ENCODE peak calls at places on chromosome 10, in four cellular contexts. L is left ventricle myocardium inferior, G is Panc1, H is gastrocnemius medialis. U is an unnamed sample. For H3K4me1, the result is how much of the 10 kb centered on the place peaks cover.

GRCh38 chr10:4074559-4075407 is 289.8 kb upstream of the KLF6 start:
- DNase-seq in G (no peak), H (no peak), L (peak), U (no peak)

GRCh38 chr10:127563718-127564553 is 14.8 kb downstream of the NPS start:
- DNase-seq in L (no peak), H (no peak), G (no peak), U (no peak)

GRCh38 chr10:132363921-132364593 is 32.1 kb downstream of the LRRC27 start:
- DNase-seq in H (no peak), G (no peak), L (no peak), U (no peak)

GRCh38 chr10:102714621-102715455 is at the start of gene SFXN2:
- DNase-seq in G (no peak), H (no peak), L (no peak), U (no peak)

GRCh38 chr10:95451150-95451549 is 110.0 kb downstream of the SORBS1 start:
- DNase-seq in G (no peak), H (no peak), L (no peak), U (no peak)

GRCh38 chr10:123742751-123743440 is 76.7 kb downstream of the GPR26 start:
- DNase-seq in G (no peak), H (no peak), L (no peak), U (no peak)

GRCh38 chr10:22821501-22821900 is 106.4 kb upstream of the ARMC3 start:
- DNase-seq in H (no peak), G (no peak), L (no peak), U (no peak)

GRCh38 chr10:28939352-28940157 is 262.2 kb downstream of the BAMBI start:
- DNase-seq in G (no peak), H (peak), L (peak), U (peak)

GRCh38 chr10:117535045-117535751 is 7.3 kb upstream of the EMX2 start:
- DNase-seq in G (no peak), L (no peak), H (no peak), U (no peak)

GRCh38 chr10:78065616-78066410 is 32.1 kb downstream of the RPS24 start:
- DNase-seq in H (no peak), G (no peak), L (no peak), U (no peak)

GRCh38 chr10:44824607-44825006 is 86.5 kb upstream of the TMEM72 start:
- DNase-seq in L (no peak), G (no peak), H (no peak), U (no peak)

GRCh38 chr10:35210961-35211360 is 84.3 kb downstream of the CREM start:
- DNase-seq in L (no peak), G (no peak), H (no peak), U (no peak)

GRCh38 chr10:111590703-111591102 is 513.9 kb downstream of the ADRA2A start:
- DNase-seq in G (no peak), L (no peak), H (no peak), U (no peak)

GRCh38 chr10:30671011-30671616 is 41.6 kb upstream of the LYZL2 start:
- DNase-seq in L (no peak), H (no peak), G (peak), U (no peak)

GRCh38 chr10:50990568-50991495 is 83.5 kb upstream of the PRKG1 start:
- DNase-seq in G (no peak), H (peak), L (peak), U (no peak)

GRCh38 chr10:17232276-17232987 is 4.4 kb downstream of the VIM start:
- DNase-seq in L (no peak), H (no peak), G (no peak), U (no peak)

GRCh38 chr10:31757374-31757773 is 171.3 kb downstream of the ARHGAP12 start:
- DNase-seq in H (no peak), G (no peak), L (no peak), U (peak)

GRCh38 chr10:111999205-111999914 is 184.2 kb downstream of the GPAM start:
- DNase-seq in H (no peak), G (no peak), L (no peak), U (no peak)

GRCh38 chr10:123833170-123833850 is 58.3 kb downstream of the CPXM2 start:
- DNase-seq in L (no peak), H (no peak), G (no peak), U (no peak)

GRCh38 chr10:5692476-5693358 is 8.1 kb downstream of the TASOR2 start:
- DNase-seq in G (no peak), L (peak), H (no peak), U (no peak)

GRCh38 chr10:59362991-59363390 is 642 bp upstream of the FAM13C start:
- DNase-seq in G (no peak), H (peak), L (peak), U (peak)

GRCh38 chr10:121308046-121308445 is 290.2 kb downstream of the FGFR2 start:
- DNase-seq in H (no peak), G (no peak), L (no peak), U (no peak)

GRCh38 chr10:8063128-8063908 is 8.8 kb downstream of the GATA3 start:
- DNase-seq in H (no peak), L (no peak), G (no peak), U (no peak)

GRCh38 chr10:8065651-8066050 is 11.2 kb downstream of the GATA3 start:
- DNase-seq in L (no peak), G (no peak), H (no peak), U (no peak)

GRCh38 chr10:8064436-8064835 is 9.9 kb downstream of the GATA3 start:
- DNase-seq in H (no peak), L (no peak), G (no peak), U (no peak)

GRCh38 chr10:8066146-8066545 is 11.7 kb downstream of the GATA3 start:
- DNase-seq in L (no peak), G (no peak), H (no peak), U (no peak)

GRCh38 chr10:8063935-8064334 is 9.4 kb downstream of the GATA3 start:
- DNase-seq in H (no peak), G (no peak), L (no peak), U (no peak)
- H3K4me1 ChIP-seq in H (under half), G (under half), L (under half), U (under half)

DNA sequence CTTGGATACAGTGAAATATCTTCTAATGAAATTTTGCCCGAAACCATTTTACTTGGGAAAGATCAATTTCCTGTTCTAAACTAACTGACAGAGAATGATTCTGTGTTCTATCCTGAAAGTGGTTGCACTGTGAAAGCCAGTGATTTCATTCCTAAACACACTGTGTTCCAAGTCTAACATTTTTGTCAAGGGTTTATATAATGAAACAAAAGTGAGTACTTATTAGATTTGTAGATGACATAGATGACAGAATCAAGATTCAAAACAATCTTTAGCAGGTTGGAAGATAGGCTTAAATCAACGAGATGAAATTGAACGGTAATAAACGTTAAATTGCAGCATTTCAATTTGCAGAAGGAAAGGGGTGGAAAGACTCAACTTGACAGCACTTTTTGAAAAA is 13.3 kb downstream of the KAT6B start:
- DNase-seq in H (no peak), L (no peak), G (no peak), U (no peak)
- H3K4me1 ChIP-seq in H (half or more), L (half or more), G (under half), U (under half)

GRCh38 chr10:48842231-48842630 is 97.4 kb downstream of the LRRC18 start:
- DNase-seq in G (no peak), H (no peak), L (no peak), U (no peak)

GRCh38 chr10:48838830-48839229 is 100.8 kb downstream of the LRRC18 start:
- DNase-seq in H (no peak), G (no peak), L (no peak), U (no peak)

GRCh38 chr10:48836605-48837004 is 103.0 kb downstream of the LRRC18 start:
- DNase-seq in H (no peak), L (peak), G (no peak), U (no peak)

GRCh38 chr10:48845512-48845911 is 94.1 kb downstream of the LRRC18 start:
- DNase-seq in L (no peak), G (no peak), H (no peak), U (no peak)

DNA sequence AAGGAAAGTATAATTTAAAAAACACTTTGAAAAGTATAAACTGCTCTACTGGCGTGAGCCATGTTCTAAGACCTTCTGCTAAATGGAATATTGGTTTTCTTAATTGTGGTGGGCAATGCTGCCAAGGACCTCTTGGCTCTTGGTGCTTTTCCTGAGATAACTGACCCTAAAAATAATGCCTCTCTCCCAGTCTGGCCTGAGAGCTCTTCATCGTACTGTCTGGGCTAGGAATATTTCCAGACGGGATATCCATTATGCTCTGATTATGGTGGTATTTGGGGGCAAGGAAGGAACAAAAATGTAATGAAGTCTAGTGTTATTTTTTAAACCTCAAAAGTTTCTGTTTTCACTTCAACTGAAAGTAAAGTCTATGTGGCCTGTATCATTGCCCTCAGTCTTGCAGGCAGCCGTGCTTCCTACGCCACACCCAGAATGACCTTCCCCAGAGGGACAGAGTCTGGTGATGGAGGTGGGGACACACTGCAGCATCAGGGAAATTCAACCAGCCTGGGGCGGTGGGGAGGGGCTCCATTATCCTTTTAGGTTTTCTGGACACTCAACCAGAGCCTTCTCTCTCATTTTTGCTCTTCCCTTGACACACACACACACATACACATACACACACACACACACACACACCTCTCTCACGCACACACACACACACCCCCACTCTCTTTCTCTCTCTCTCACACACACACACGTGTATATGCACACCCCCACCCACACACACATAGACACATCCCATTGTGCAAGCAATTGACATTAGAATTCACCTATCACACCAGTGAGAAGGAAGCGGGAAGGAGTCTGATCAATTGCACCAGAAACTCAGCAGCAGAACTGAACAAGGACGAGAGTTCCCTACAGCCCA is 99.6 kb downstream of the LRRC18 start:
- DNase-seq in H (no peak), G (no peak), L (no peak), U (no peak)
- H3K4me1 ChIP-seq in H (under half), G (under half), L (under half), U (under half)

GRCh38 chr10:92354587-92354986 is 63.6 kb downstream of the MARCHF5 start:
- DNase-seq in H (no peak), L (no peak), G (no peak), U (no peak)

GRCh38 chr10:92356041-92356440 is 65.1 kb downstream of the MARCHF5 start:
- DNase-seq in G (no peak), L (no peak), H (no peak), U (no peak)

DNA sequence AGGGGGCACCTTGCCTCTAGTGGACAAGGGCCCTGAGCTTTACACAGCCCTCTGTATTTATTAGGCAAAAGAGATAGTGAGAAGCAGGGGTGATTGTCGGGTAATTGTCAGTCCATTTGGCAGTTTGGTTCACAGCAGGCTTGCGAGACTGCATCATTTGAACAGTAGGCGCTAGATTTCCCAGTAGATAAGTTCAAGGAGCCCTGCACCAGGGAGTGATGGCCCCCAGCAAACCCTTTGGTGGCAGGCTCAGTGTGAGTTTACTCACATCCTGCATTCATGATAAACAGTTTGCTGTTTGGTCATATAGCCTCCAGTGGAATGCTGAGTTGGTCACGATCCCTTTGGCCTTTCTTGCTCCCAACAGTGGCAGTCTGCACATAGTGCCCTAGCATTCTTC is 59.4 kb downstream of the MARCHF5 start:
- DNase-seq in H (no peak), G (no peak), L (no peak), U (no peak)
- H3K4me1 ChIP-seq in H (under half), G (under half), L (under half), U (under half)

GRCh38 chr10:62038609-62039190 is 137.2 kb downstream of the ARID5B start:
- DNase-seq in L (peak), G (peak), H (peak), U (peak)
- H3K4me1 ChIP-seq in L (under half), G (half or more), H (under half), U (under half)

GRCh38 chr10:26093229-26093628 is 123.3 kb upstream of the GAD2 start:
- DNase-seq in H (no peak), G (no peak), L (no peak), U (no peak)
- H3K4me1 ChIP-seq in H (under half), G (under half), L (under half), U (under half)

U was measured in tibial nerve.